ENCODE peak calls at places on chromosomes 7 and 10, in nine cellular contexts. One of them, this sample, is unnamed.

GRCh38 chr10:51341216-51341615 is 266.9 kb downstream of the PRKG1 start:
- DNase-seq in prostate gland: no peak
- DNase-seq in CD8-positive, alpha-beta memory T cell: peak; percentile 5
- DNase-seq in A549: no peak
- DNase-seq in psoas muscle: no peak
- DNase-seq in H1: no peak
- DNase-seq in upper lobe of right lung: no peak
- DNase-seq in mucosa of descending colon: no peak
- DNase-seq in heart left ventricle: no peak
- DNase-seq in this sample: no peak

GRCh38 chr10:92218569-92218968 is 72.3 kb downstream of the CPEB3 start:
- DNase-seq in H1: no peak
- DNase-seq in upper lobe of right lung: no peak
- DNase-seq in heart left ventricle: no peak
- DNase-seq in A549: no peak
- DNase-seq in CD8-positive, alpha-beta memory T cell: no peak
- DNase-seq in psoas muscle: no peak
- DNase-seq in mucosa of descending colon: no peak
- DNase-seq in prostate gland: no peak
- DNase-seq in this sample: no peak

GRCh38 chr10:28949005-28950004 is 272.0 kb downstream of the BAMBI start:
- DNase-seq in H1: no peak
- DNase-seq in CD8-positive, alpha-beta memory T cell: no peak
- DNase-seq in heart left ventricle: no peak
- DNase-seq in A549: no peak
- DNase-seq in upper lobe of right lung: no peak
- DNase-seq in mucosa of descending colon: no peak
- DNase-seq in psoas muscle: no peak
- DNase-seq in prostate gland: no peak
- DNase-seq in this sample: no peak

GRCh38 chr10:77111611-77112550 is 525.7 kb downstream of the KCNMA1 start:
- DNase-seq in upper lobe of right lung: no peak
- DNase-seq in H1: peak; percentile 56
- DNase-seq in prostate gland: no peak
- DNase-seq in heart left ventricle: no peak
- DNase-seq in CD8-positive, alpha-beta memory T cell: no peak
- DNase-seq in psoas muscle: no peak
- DNase-seq in mucosa of descending colon: no peak
- DNase-seq in A549: peak; percentile 76
- DNase-seq in this sample: no peak

GRCh38 chr7:128322040-128322643 is 21.6 kb downstream of the RBM28 start:
- DNase-seq in mucosa of descending colon: no peak
- DNase-seq in upper lobe of right lung: no peak
- DNase-seq in heart left ventricle: no peak
- DNase-seq in psoas muscle: no peak
- DNase-seq in A549: no peak
- DNase-seq in H1: no peak
- DNase-seq in prostate gland: no peak
- DNase-seq in CD8-positive, alpha-beta memory T cell: peak; percentile 28
- DNase-seq in this sample: no peak

GRCh38 chr10:1166101-1166827 is 110.1 kb downstream of the WDR37 start:
- DNase-seq in A549: no peak
- DNase-seq in mucosa of descending colon: no peak
- DNase-seq in psoas muscle: no peak
- DNase-seq in heart left ventricle: no peak
- DNase-seq in H1: no peak
- DNase-seq in prostate gland: no peak
- DNase-seq in upper lobe of right lung: peak; percentile 32
- DNase-seq in CD8-positive, alpha-beta memory T cell: no peak
- DNase-seq in this sample: no peak

GRCh38 chr10:43250625-43250924 is 16.3 kb downstream of the RASGEF1A start:
- DNase-seq in heart left ventricle: peak; percentile 2
- DNase-seq in prostate gland: no peak
- DNase-seq in H1: peak; percentile 45
- DNase-seq in A549: no peak
- DNase-seq in upper lobe of right lung: no peak
- DNase-seq in mucosa of descending colon: no peak
- DNase-seq in CD8-positive, alpha-beta memory T cell: no peak
- DNase-seq in psoas muscle: no peak
- DNase-seq in this sample: peak; percentile 8

GRCh38 chr7:38215734-38216670 is 38.0 kb downstream of the STARD3NL start:
- DNase-seq in A549: peak; percentile 68
- DNase-seq in psoas muscle: peak; percentile 85
- DNase-seq in upper lobe of right lung: peak; percentile 85
- DNase-seq in prostate gland: peak; percentile 82
- DNase-seq in mucosa of descending colon: peak; percentile 83
- DNase-seq in heart left ventricle: peak; percentile 77
- DNase-seq in H1: peak; percentile 82
- DNase-seq in CD8-positive, alpha-beta memory T cell: peak; percentile 77
- DNase-seq in this sample: peak; percentile 88

GRCh38 chr10:102615361-102615760 is 28.9 kb upstream of the TRIM8 start:
- DNase-seq in mucosa of descending colon: no peak
- DNase-seq in upper lobe of right lung: no peak
- DNase-seq in prostate gland: no peak
- DNase-seq in H1: peak; percentile 86
- DNase-seq in A549: no peak
- DNase-seq in CD8-positive, alpha-beta memory T cell: no peak
- DNase-seq in heart left ventricle: no peak
- DNase-seq in psoas muscle: peak; percentile 73
- DNase-seq in this sample: no peak

GRCh38 chr7:76294344-76295024 is 8.0 kb upstream of the HSPB1 start:
- DNase-seq in mucosa of descending colon: peak; percentile 96
- DNase-seq in prostate gland: peak; percentile 96
- DNase-seq in A549: peak; percentile 83
- DNase-seq in CD8-positive, alpha-beta memory T cell: no peak
- DNase-seq in H1: peak; percentile 87
- DNase-seq in upper lobe of right lung: peak; percentile 98
- DNase-seq in heart left ventricle: peak; percentile 97
- DNase-seq in psoas muscle: peak; percentile 99
- DNase-seq in this sample: peak; percentile 99

GRCh38 chr7:78038465-78039080 is 240.0 kb downstream of the PHTF2 start:
- DNase-seq in H1: no peak
- DNase-seq in psoas muscle: no peak
- DNase-seq in CD8-positive, alpha-beta memory T cell: no peak
- DNase-seq in mucosa of descending colon: no peak
- DNase-seq in upper lobe of right lung: no peak
- DNase-seq in heart left ventricle: no peak
- DNase-seq in prostate gland: no peak
- DNase-seq in A549: no peak
- DNase-seq in this sample: no peak

GRCh38 chr7:39453743-39454355 is 112.4 kb upstream of the YAE1 start:
- DNase-seq in psoas muscle: no peak
- DNase-seq in mucosa of descending colon: no peak
- DNase-seq in A549: peak; percentile 25
- DNase-seq in CD8-positive, alpha-beta memory T cell: peak; percentile 7
- DNase-seq in upper lobe of right lung: no peak
- DNase-seq in prostate gland: no peak
- DNase-seq in H1: peak; percentile 78
- DNase-seq in heart left ventricle: no peak
- DNase-seq in this sample: peak; percentile 46

GRCh38 chr10:93062499-93063216 is 2.1 kb downstream of the CYP26C1 start:
- DNase-seq in mucosa of descending colon: peak; percentile 58
- DNase-seq in prostate gland: no peak
- DNase-seq in H1: peak; percentile 82
- DNase-seq in psoas muscle: no peak
- DNase-seq in heart left ventricle: no peak
- DNase-seq in A549: no peak
- DNase-seq in upper lobe of right lung: peak; percentile 64
- DNase-seq in CD8-positive, alpha-beta memory T cell: peak; percentile 17
- DNase-seq in this sample: no peak

GRCh38 chr7:30800785-30801252 is 29.6 kb downstream of the MINDY4 start:
- DNase-seq in prostate gland: peak; percentile 65
- DNase-seq in CD8-positive, alpha-beta memory T cell: peak; percentile 6
- DNase-seq in heart left ventricle: peak; percentile 74
- DNase-seq in A549: peak; percentile 79
- DNase-seq in upper lobe of right lung: no peak
- DNase-seq in H1: peak; percentile 66
- DNase-seq in psoas muscle: no peak
- DNase-seq in mucosa of descending colon: no peak
- DNase-seq in this sample: peak; percentile 75

DNA sequence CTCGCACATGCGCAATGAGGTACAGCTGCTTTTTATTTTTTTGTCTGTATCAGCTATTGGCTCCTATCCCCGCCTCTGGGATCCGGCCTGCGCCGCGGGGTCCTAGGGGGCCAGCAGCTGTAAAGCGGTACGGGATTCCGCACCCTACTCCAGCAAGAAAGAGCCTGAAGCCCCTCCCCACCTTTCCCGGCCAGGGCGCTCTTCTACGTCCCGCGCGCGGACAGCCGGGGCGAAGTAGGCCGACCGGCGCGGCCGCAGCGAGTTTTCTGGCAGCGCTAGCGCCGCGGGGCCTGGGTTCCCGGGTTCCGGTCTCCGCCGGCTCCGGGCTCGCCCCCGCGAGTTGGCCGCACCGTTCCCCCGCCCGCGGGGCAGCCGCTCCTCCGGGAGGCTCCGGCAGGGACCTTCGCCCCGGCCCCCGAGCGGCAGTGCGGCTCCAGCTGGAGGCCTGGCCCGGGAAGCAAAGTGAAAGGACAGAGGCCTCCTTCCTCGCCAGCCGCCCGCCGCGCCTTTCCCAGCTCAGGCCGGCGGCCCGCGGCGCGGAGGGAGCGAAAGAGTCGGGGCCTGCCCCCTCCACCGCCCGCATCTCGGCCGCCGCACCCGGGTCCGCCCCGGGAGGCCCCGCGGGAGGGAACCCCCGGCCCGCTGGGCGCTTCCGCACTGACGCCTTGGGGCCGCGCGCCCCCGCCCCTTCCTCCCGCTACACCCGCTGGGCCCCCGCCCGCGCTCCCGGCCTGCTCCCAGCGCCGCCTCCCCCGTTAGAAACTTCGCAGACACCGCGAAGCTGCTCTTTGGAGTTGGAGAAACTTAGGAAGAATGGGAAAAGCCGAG is 4.7 kb upstream of the SPAG6 start:
- DNase-seq in H1: peak; percentile 81
- DNase-seq in heart left ventricle: peak; percentile 71
- DNase-seq in psoas muscle: peak; percentile 81
- DNase-seq in mucosa of descending colon: peak; percentile 79
- DNase-seq in upper lobe of right lung: peak; percentile 85
- DNase-seq in CD8-positive, alpha-beta memory T cell: peak; percentile 70
- DNase-seq in prostate gland: peak; percentile 53
- DNase-seq in A549: peak; percentile 76
- DNase-seq in this sample: peak; percentile 58
- H3K4me1 ChIP-seq in H1: peaks cover 6% of the 10 kb centered on the region
- H3K4me1 ChIP-seq in heart left ventricle: peaks cover 26% of the 10 kb centered on the region
- H3K4me1 ChIP-seq in psoas muscle: peaks cover 31% of the 10 kb centered on the region
- H3K4me1 ChIP-seq in mucosa of descending colon: peaks cover 25% of the 10 kb centered on the region
- H3K4me1 ChIP-seq in upper lobe of right lung: peaks cover 10% of the 10 kb centered on the region
- H3K4me1 ChIP-seq in CD8-positive, alpha-beta memory T cell: peaks cover 33% of the 10 kb centered on the region
- H3K4me1 ChIP-seq in prostate gland: peaks cover 9% of the 10 kb centered on the region
- H3K4me1 ChIP-seq in A549: peaks cover 15% of the 10 kb centered on the region
- H3K4me1 ChIP-seq in this sample: peaks cover 28% of the 10 kb centered on the region

DNA sequence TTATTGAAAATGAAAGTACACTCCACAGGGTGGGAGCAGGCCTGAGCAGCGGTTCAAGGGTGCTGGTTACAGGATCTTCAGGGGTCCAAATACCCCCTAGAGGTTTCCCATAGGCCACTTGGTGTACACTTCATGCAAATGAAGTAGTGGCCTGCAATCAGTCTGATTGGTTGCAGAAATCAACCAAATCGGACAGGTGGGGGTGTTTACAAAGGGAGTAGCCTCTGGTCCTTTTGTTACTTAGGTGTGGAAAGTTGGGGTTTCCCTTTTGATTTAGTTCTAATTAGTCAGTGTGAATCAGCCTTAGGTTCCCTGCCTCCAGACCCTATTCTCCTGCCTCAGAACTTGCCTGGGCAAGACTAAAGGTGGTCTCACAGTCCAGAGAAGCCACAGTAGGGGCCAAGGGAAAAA is 49.6 kb downstream of the SYPL1 start:
- DNase-seq in heart left ventricle: no peak
- DNase-seq in H1: no peak
- DNase-seq in mucosa of descending colon: no peak
- DNase-seq in CD8-positive, alpha-beta memory T cell: no peak
- DNase-seq in prostate gland: no peak
- DNase-seq in A549: no peak
- DNase-seq in upper lobe of right lung: no peak
- DNase-seq in psoas muscle: no peak
- DNase-seq in this sample: no peak
- H3K4me1 ChIP-seq in heart left ventricle: peaks cover 33% of the 10 kb centered on the region
- H3K4me1 ChIP-seq in H1: peaks cover 8% of the 10 kb centered on the region
- H3K4me1 ChIP-seq in mucosa of descending colon: peaks cover 23% of the 10 kb centered on the region
- H3K4me1 ChIP-seq in CD8-positive, alpha-beta memory T cell: peaks cover 8% of the 10 kb centered on the region
- H3K4me1 ChIP-seq in prostate gland: peaks cover 22% of the 10 kb centered on the region
- H3K4me1 ChIP-seq in A549: peaks cover 31% of the 10 kb centered on the region
- H3K4me1 ChIP-seq in upper lobe of right lung: peaks cover 28% of the 10 kb centered on the region
- H3K4me1 ChIP-seq in psoas muscle: peaks cover 14% of the 10 kb centered on the region
- H3K4me1 ChIP-seq in this sample: peaks cover 32% of the 10 kb centered on the region

GRCh38 chr7:885893-886625 is 9.7 kb downstream of the GET4 start:
- DNase-seq in CD8-positive, alpha-beta memory T cell: no peak
- DNase-seq in upper lobe of right lung: no peak
- DNase-seq in heart left ventricle: no peak
- DNase-seq in A549: no peak
- DNase-seq in psoas muscle: peak; percentile 45
- DNase-seq in prostate gland: no peak
- DNase-seq in H1: no peak
- DNase-seq in mucosa of descending colon: peak; percentile 38
- DNase-seq in this sample: no peak

GRCh38 chr7:885261-885892 is 9.0 kb downstream of the GET4 start:
- DNase-seq in H1: no peak
- DNase-seq in upper lobe of right lung: no peak
- DNase-seq in CD8-positive, alpha-beta memory T cell: no peak
- DNase-seq in prostate gland: no peak
- DNase-seq in mucosa of descending colon: peak; percentile 40
- DNase-seq in heart left ventricle: no peak
- DNase-seq in A549: no peak
- DNase-seq in psoas muscle: peak; percentile 57
- DNase-seq in this sample: peak; percentile 13

GRCh38 chr7:882336-883028 is 6.1 kb downstream of the GET4 start:
- DNase-seq in upper lobe of right lung: no peak
- DNase-seq in heart left ventricle: no peak
- DNase-seq in A549: no peak
- DNase-seq in mucosa of descending colon: peak; percentile 36
- DNase-seq in prostate gland: no peak
- DNase-seq in H1: no peak
- DNase-seq in CD8-positive, alpha-beta memory T cell: no peak
- DNase-seq in psoas muscle: peak; percentile 44
- DNase-seq in this sample: no peak

GRCh38 chr7:883029-884021 is 7.0 kb downstream of the GET4 start:
- DNase-seq in CD8-positive, alpha-beta memory T cell: no peak
- DNase-seq in prostate gland: no peak
- DNase-seq in upper lobe of right lung: no peak
- DNase-seq in A549: no peak
- DNase-seq in psoas muscle: peak; percentile 64
- DNase-seq in heart left ventricle: no peak
- DNase-seq in H1: no peak
- DNase-seq in mucosa of descending colon: peak; percentile 45
- DNase-seq in this sample: peak; percentile 46

GRCh38 chr7:884191-885003 is 8.0 kb downstream of the GET4 start:
- DNase-seq in CD8-positive, alpha-beta memory T cell: no peak
- DNase-seq in prostate gland: peak; percentile 51
- DNase-seq in A549: no peak
- DNase-seq in heart left ventricle: no peak
- DNase-seq in mucosa of descending colon: peak; percentile 52
- DNase-seq in upper lobe of right lung: no peak
- DNase-seq in H1: no peak
- DNase-seq in psoas muscle: peak; percentile 65
- DNase-seq in this sample: peak; percentile 70
- H3K4me1 ChIP-seq in CD8-positive, alpha-beta memory T cell: peaks cover 3% of the 10 kb centered on the region
- H3K4me1 ChIP-seq in prostate gland: peaks cover 11% of the 10 kb centered on the region
- H3K4me1 ChIP-seq in A549: no peaks in the 10 kb centered on the region
- H3K4me1 ChIP-seq in heart left ventricle: peaks cover 57% of the 10 kb centered on the region
- H3K4me1 ChIP-seq in mucosa of descending colon: peaks cover 4% of the 10 kb centered on the region
- H3K4me1 ChIP-seq in upper lobe of right lung: peaks cover 3% of the 10 kb centered on the region
- H3K4me1 ChIP-seq in H1: peaks cover 10% of the 10 kb centered on the region
- H3K4me1 ChIP-seq in psoas muscle: peaks cover 56% of the 10 kb centered on the region
- H3K4me1 ChIP-seq in this sample: peaks cover 65% of the 10 kb centered on the region

GRCh38 chr10:79112898-79113431 is 44.2 kb downstream of the ZMIZ1 start:
- DNase-seq in mucosa of descending colon: no peak
- DNase-seq in CD8-positive, alpha-beta memory T cell: no peak
- DNase-seq in prostate gland: peak; percentile 50
- DNase-seq in psoas muscle: peak; percentile 94
- DNase-seq in upper lobe of right lung: no peak
- DNase-seq in H1: no peak
- DNase-seq in A549: peak; percentile 73
- DNase-seq in heart left ventricle: no peak
- DNase-seq in this sample: peak; percentile 64
- H3K4me1 ChIP-seq in mucosa of descending colon: peaks cover 23% of the 10 kb centered on the region
- H3K4me1 ChIP-seq in CD8-positive, alpha-beta memory T cell: peaks cover 14% of the 10 kb centered on the region
- H3K4me1 ChIP-seq in prostate gland: peaks cover 16% of the 10 kb centered on the region
- H3K4me1 ChIP-seq in psoas muscle: peaks cover 73% of the 10 kb centered on the region
- H3K4me1 ChIP-seq in upper lobe of right lung: peaks cover 61% of the 10 kb centered on the region
- H3K4me1 ChIP-seq in H1: peaks cover 37% of the 10 kb centered on the region
- H3K4me1 ChIP-seq in A549: peaks cover 95% of the 10 kb centered on the region
- H3K4me1 ChIP-seq in heart left ventricle: peaks cover 95% of the 10 kb centered on the region
- H3K4me1 ChIP-seq in this sample: peaks cover 81% of the 10 kb centered on the region

This sample was measured in body of pancreas.